ENCODE peak calls at places on chromosomes 13 and 19, in eight cellular contexts. Y, A, C, N, M, L, Z and F are unnamed samples.

GRCh38 chr19:43731854-43732253 is 16.0 kb downstream of the IRGC start:
- DNase-seq in Y (no peak), A (no peak), C (no peak), N (no peak), M (no peak), L (no peak), Z (no peak), F (no peak)

GRCh38 chr19:56507446-56508281 is at the start of gene ZNF471:
- DNase-seq in Y (peak; percentile 99), A (peak; percentile 98), C (peak; percentile 73), N (peak; percentile 97), M (peak; percentile 99), L (peak; percentile 97), Z (peak; percentile 99), F (peak; percentile 99)

GRCh38 chr19:33280351-33280921 is 21.9 kb downstream of the CEBPA start:
- DNase-seq in Y (no peak), A (no peak), C (no peak), N (no peak), M (peak; percentile 17), L (no peak), Z (no peak), F (no peak)

GRCh38 chr19:54233941-54234340 is 8.6 kb downstream of the LILRA6 start:
- DNase-seq in Y (no peak), A (peak; percentile 14), C (no peak), N (no peak), M (no peak), L (peak; percentile 19), Z (no peak), F (no peak)

GRCh38 chr19:18508585-18508984 is 13.3 kb downstream of the ELL start:
- DNase-seq in Y (no peak), A (no peak), C (no peak), N (no peak), M (no peak), L (no peak), Z (no peak), F (no peak)

GRCh38 chr19:1274081-1274851 is 1.1 kb upstream of the FAM174C start:
- DNase-seq in Y (peak; percentile 50), A (peak; percentile 46), C (no peak), N (no peak), M (peak; percentile 69), L (peak; percentile 90), Z (no peak), F (no peak)

GRCh38 chr19:5927439-5927821 is 13.4 kb downstream of the CAPS start:
- DNase-seq in Y (no peak), A (no peak), C (no peak), N (no peak), M (no peak), L (no peak), Z (no peak), F (no peak)

GRCh38 chr19:17255150-17255621 is 9.4 kb downstream of the USHBP1 start:
- DNase-seq in Y (no peak), A (no peak), C (no peak), N (no peak), M (no peak), L (no peak), Z (no peak), F (no peak)

GRCh38 chr13:107091386-107091785 is 523.4 kb upstream of the ARGLU1 start:
- DNase-seq in Y (no peak), A (no peak), C (no peak), N (no peak), M (no peak), L (no peak), Z (no peak), F (no peak)

GRCh38 chr19:10713317-10713716 is 4.6 kb upstream of the DNM2 start:
- DNase-seq in Y (no peak), A (no peak), C (no peak), N (no peak), M (no peak), L (no peak), Z (no peak), F (no peak)

GRCh38 chr13:85896516-85897450 is 97.6 kb upstream of the SLITRK6 start:
- DNase-seq in Y (no peak), A (no peak), C (no peak), N (no peak), M (no peak), L (peak; percentile 43), Z (no peak), F (no peak)

GRCh38 chr19:18416778-18417249 is 2.4 kb upstream of the SSBP4 start:
- DNase-seq in Y (peak; percentile 93), A (peak; percentile 80), C (peak; percentile 41), N (no peak), M (peak; percentile 97), L (peak; percentile 92), Z (peak; percentile 92), F (peak; percentile 56)

DNA sequence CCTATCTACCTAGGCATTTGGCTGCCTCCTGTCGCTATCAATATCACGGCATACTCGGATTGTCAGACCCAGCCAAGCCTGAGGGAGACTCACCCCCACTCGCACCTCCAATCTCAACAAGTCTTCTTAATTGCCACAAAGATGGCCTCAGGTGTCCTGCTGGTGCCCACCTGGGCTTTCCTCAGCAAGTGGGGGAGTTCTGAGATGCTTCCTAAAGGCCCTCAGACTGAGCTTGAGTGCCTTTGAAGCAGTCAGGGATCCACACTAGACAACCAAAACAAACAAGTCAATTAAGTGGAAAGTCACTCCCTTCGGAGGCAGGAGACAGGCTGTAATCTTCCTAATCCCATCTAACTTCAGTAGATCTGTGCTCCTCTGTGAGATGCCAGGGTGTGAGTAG is 68.4 kb upstream of the SERP2 start:
- DNase-seq in Y (no peak), A (no peak), C (no peak), N (no peak), M (no peak), L (no peak), Z (no peak), F (no peak)
- H3K27ac ChIP-seq in Y (peak overlapping the region; percentile 92), A (no peak overlapping the region), C (no peak overlapping the region), N (no peak overlapping the region), M (no peak overlapping the region), L (no peak overlapping the region), Z (peak overlapping the region; percentile 91), F (peak overlapping the region; percentile 81)

GRCh38 chr13:97238432-97238831 is 16.3 kb downstream of the MBNL2 start:
- DNase-seq in Y (no peak), A (no peak), C (no peak), N (no peak), M (no peak), L (no peak), Z (no peak), F (no peak)

GRCh38 chr13:97239306-97239705 is 17.2 kb downstream of the MBNL2 start:
- DNase-seq in Y (no peak), A (no peak), C (no peak), N (no peak), M (no peak), L (no peak), Z (no peak), F (no peak)

GRCh38 chr13:97235549-97236206 is 13.5 kb downstream of the MBNL2 start:
- DNase-seq in Y (no peak), A (no peak), C (no peak), N (no peak), M (no peak), L (no peak), Z (peak; percentile 33), F (no peak)

GRCh38 chr13:97238883-97239282 is 16.8 kb downstream of the MBNL2 start:
- DNase-seq in Y (no peak), A (no peak), C (no peak), N (no peak), M (no peak), L (no peak), Z (no peak), F (no peak)

GRCh38 chr13:97237388-97237787 is 15.3 kb downstream of the MBNL2 start:
- DNase-seq in Y (no peak), A (no peak), C (no peak), N (no peak), M (no peak), L (no peak), Z (no peak), F (no peak)
- H3K27ac ChIP-seq in Y (peak overlapping the region; percentile 52), A (peak overlapping the region; percentile 27), C (no peak overlapping the region), N (no peak overlapping the region), M (no peak overlapping the region), L (no peak overlapping the region), Z (peak overlapping the region; percentile 17), F (no peak overlapping the region)

GRCh38 chr19:4149518-4150288 is 3.7 kb upstream of the CREB3L3 start:
- DNase-seq in Y (no peak), A (peak; percentile 83), C (no peak), N (no peak), M (no peak), L (no peak), Z (no peak), F (no peak)
- H3K27ac ChIP-seq in Y (no peak overlapping the region), A (peak overlapping the region; percentile 74), C (no peak overlapping the region), N (no peak overlapping the region), M (no peak overlapping the region), L (no peak overlapping the region), Z (no peak overlapping the region), F (no peak overlapping the region)

GRCh38 chr13:110521946-110522345 is 39.6 kb downstream of the RAB20 start:
- DNase-seq in Y (no peak), A (peak; percentile 54), C (no peak), N (no peak), M (no peak), L (no peak), Z (no peak), F (no peak)

GRCh38 chr13:110521296-110521680 is 40.2 kb downstream of the RAB20 start:
- DNase-seq in Y (no peak), A (no peak), C (no peak), N (no peak), M (no peak), L (no peak), Z (no peak), F (no peak)

GRCh38 chr13:110519506-110519905 is 42.0 kb downstream of the RAB20 start:
- DNase-seq in Y (no peak), A (no peak), C (no peak), N (no peak), M (no peak), L (no peak), Z (no peak), F (no peak)

GRCh38 chr13:110519046-110519445 is 42.5 kb downstream of the RAB20 start:
- DNase-seq in Y (no peak), A (no peak), C (no peak), N (no peak), M (no peak), L (no peak), Z (no peak), F (no peak)

DNA sequence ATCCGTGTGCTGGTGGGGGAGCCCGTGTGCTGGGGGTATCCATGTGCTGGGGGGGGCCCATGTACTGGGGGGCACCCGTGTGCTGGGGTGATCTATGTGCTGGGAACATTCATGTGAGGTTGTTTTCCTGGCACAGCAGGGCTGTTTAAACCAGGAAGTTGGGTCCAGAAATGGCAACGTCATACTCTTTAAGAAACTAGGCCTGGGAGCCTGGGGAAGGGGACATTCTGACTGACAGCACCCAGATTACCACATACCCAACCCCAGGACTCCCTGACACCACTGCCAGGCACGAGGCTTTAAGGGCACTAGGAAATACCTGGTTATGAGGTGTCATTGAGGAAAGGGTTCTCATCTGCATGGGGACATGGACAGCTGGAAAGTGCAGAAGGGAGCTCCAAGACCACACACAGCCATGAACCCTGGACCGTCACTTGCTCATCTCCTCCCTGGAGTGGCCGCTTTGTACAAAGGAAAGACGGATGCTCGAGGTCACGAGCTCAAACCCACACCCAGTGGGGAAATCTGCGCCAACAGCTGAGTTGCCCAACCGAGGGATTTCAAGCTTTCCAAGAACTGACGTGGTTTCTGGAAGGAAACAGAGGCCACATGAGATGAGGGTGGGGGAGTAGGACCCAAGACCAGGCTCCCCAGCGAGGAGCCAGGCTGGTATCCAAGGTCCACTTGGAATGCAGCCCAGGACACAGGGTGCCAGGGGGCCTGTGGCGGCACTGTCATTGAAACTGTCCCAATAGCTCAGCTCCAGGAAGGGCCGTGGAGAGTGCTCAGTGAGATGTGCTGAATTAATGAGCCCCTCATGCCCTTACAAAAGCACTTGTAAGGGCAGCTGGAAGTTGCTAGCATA is 40.9 kb downstream of the RAB20 start:
- DNase-seq in Y (peak; percentile 65), A (peak; percentile 96), C (no peak), N (peak; percentile 15), M (peak; percentile 94), L (no peak), Z (peak; percentile 71), F (peak; percentile 56)
- H3K27ac ChIP-seq in Y (peak overlapping the region; percentile 49), A (peak overlapping the region; percentile 80), C (no peak overlapping the region), N (peak overlapping the region; percentile 57), M (peak overlapping the region; percentile 74), L (peak overlapping the region; percentile 87), Z (peak overlapping the region; percentile 68), F (peak overlapping the region; percentile 76)